ENCODE peak calls at places on chromosomes 12 and 14, in four cellular contexts. One of them, this sample, is unnamed.

GRCh38 chr12:89760783-89761182 is 52.1 kb upstream of the ATP2B1 start:
- DNase-seq in GM12878: no peak
- DNase-seq in HEK293T: no peak
- DNase-seq in K562: no peak
- DNase-seq in this sample: no peak

GRCh38 chr14:26872510-26872909 is 274.7 kb upstream of the NOVA1 start:
- DNase-seq in K562: peak
- DNase-seq in HEK293T: no peak
- DNase-seq in GM12878: no peak
- DNase-seq in this sample: no peak

GRCh38 chr14:103279129-103280025 is 54.7 kb upstream of the EIF5 start:
- DNase-seq in HEK293T: no peak
- DNase-seq in K562: no peak
- DNase-seq in GM12878: no peak
- DNase-seq in this sample: no peak

GRCh38 chr14:25833341-25834121 is 764.3 kb downstream of the NOVA1 start:
- DNase-seq in GM12878: no peak
- DNase-seq in HEK293T: peak
- DNase-seq in K562: peak
- DNase-seq in this sample: peak

GRCh38 chr14:103385994-103386491 is 828 bp downstream of the MARK3 start:
- DNase-seq in HEK293T: no peak
- DNase-seq in K562: peak
- DNase-seq in GM12878: no peak
- DNase-seq in this sample: no peak

GRCh38 chr12:86838709-86839108 is 582.5 kb upstream of the MGAT4C start:
- DNase-seq in HEK293T: no peak
- DNase-seq in GM12878: no peak
- DNase-seq in K562: no peak
- DNase-seq in this sample: no peak

GRCh38 chr14:87615822-87616679 is 376.9 kb downstream of the GALC start:
- DNase-seq in K562: peak
- DNase-seq in GM12878: no peak
- DNase-seq in HEK293T: peak
- DNase-seq in this sample: peak

GRCh38 chr12:470133-470532 is 10.4 kb downstream of the B4GALNT3 start:
- DNase-seq in K562: no peak
- DNase-seq in GM12878: no peak
- DNase-seq in HEK293T: no peak
- DNase-seq in this sample: no peak

GRCh38 chr12:105724651-105725050 is 394.2 kb downstream of the C12orf75 start:
- DNase-seq in HEK293T: no peak
- DNase-seq in K562: no peak
- DNase-seq in GM12878: no peak
- DNase-seq in this sample: no peak

GRCh38 chr12:49367381-49368239 is at the start of gene SPATS2:
- DNase-seq in HEK293T: no peak
- DNase-seq in K562: no peak
- DNase-seq in GM12878: no peak
- DNase-seq in this sample: no peak

GRCh38 chr12:1544991-1545700 is 49.2 kb downstream of the FBXL14 start:
- DNase-seq in GM12878: no peak
- DNase-seq in HEK293T: no peak
- DNase-seq in K562: no peak
- DNase-seq in this sample: peak

GRCh38 chr14:101506211-101506920 is 54.9 kb upstream of the DIO3 start:
- DNase-seq in K562: no peak
- DNase-seq in GM12878: no peak
- DNase-seq in HEK293T: no peak
- DNase-seq in this sample: no peak

GRCh38 chr14:37585101-37585479 is 10.0 kb downstream of the FOXA1 start:
- DNase-seq in K562: no peak
- DNase-seq in GM12878: no peak
- DNase-seq in HEK293T: no peak
- DNase-seq in this sample: no peak

GRCh38 chr14:21749306-21749868 is 75.8 kb upstream of the OR4E1 start:
- DNase-seq in HEK293T: no peak
- DNase-seq in GM12878: no peak
- DNase-seq in K562: no peak
- DNase-seq in this sample: no peak

GRCh38 chr14:89283327-89284060 is 133.5 kb downstream of the FOXN3 start:
- DNase-seq in GM12878: no peak
- DNase-seq in HEK293T: no peak
- DNase-seq in K562: no peak
- DNase-seq in this sample: no peak

GRCh38 chr14:72291908-72292688 is 359.9 kb downstream of the RGS6 start:
- DNase-seq in K562: peak
- DNase-seq in HEK293T: peak
- DNase-seq in GM12878: peak
- DNase-seq in this sample: peak

GRCh38 chr12:12029653-12030052 is 41.1 kb upstream of the BCL2L14 start:
- DNase-seq in K562: no peak
- DNase-seq in GM12878: no peak
- DNase-seq in HEK293T: no peak
- DNase-seq in this sample: no peak

GRCh38 chr12:95553202-95553943 is 2.1 kb upstream of the USP44 start:
- DNase-seq in HEK293T: no peak
- DNase-seq in GM12878: no peak
- DNase-seq in K562: no peak
- DNase-seq in this sample: no peak

GRCh38 chr14:23076785-23077408 is 18.0 kb downstream of the ACIN1 start:
- DNase-seq in GM12878: no peak
- DNase-seq in K562: peak
- DNase-seq in HEK293T: peak
- DNase-seq in this sample: peak

GRCh38 chr14:60734465-60735242 is at the start of gene MNAT1:
- DNase-seq in K562: peak
- DNase-seq in HEK293T: peak
- DNase-seq in GM12878: peak
- DNase-seq in this sample: peak

GRCh38 chr12:43964966-43965365 is 129.1 kb downstream of the TMEM117 start:
- DNase-seq in HEK293T: no peak
- DNase-seq in GM12878: no peak
- DNase-seq in K562: no peak
- DNase-seq in this sample: peak

GRCh38 chr14:90654831-90655276 is 161.4 kb downstream of the TTC7B start:
- DNase-seq in GM12878: no peak
- DNase-seq in HEK293T: no peak
- DNase-seq in K562: no peak
- DNase-seq in this sample: peak

GRCh38 chr14:69779088-69779487 is 12.1 kb downstream of the SRSF5 start:
- DNase-seq in GM12878: no peak
- DNase-seq in K562: no peak
- DNase-seq in HEK293T: no peak
- DNase-seq in this sample: no peak

GRCh38 chr12:7872565-7873304 is at the start of gene SLC2A14:
- DNase-seq in HEK293T: no peak
- DNase-seq in GM12878: no peak
- DNase-seq in K562: peak
- DNase-seq in this sample: no peak

GRCh38 chr12:28239918-28240317 is 49.7 kb downstream of the CCDC91 start:
- DNase-seq in GM12878: no peak
- DNase-seq in K562: no peak
- DNase-seq in HEK293T: no peak
- DNase-seq in this sample: no peak

GRCh38 chr12:51631591-51631990 is 40.6 kb downstream of the SCN8A start:
- DNase-seq in K562: peak
- DNase-seq in HEK293T: no peak
- DNase-seq in GM12878: no peak
- DNase-seq in this sample: no peak

GRCh38 chr14:22513066-22513812 is 75.8 kb downstream of the DAD1 start:
- DNase-seq in HEK293T: no peak
- DNase-seq in K562: no peak
- DNase-seq in GM12878: no peak
- DNase-seq in this sample: no peak

GRCh38 chr12:42641231-42641630 is 51.7 kb upstream of the PRICKLE1 start:
- DNase-seq in GM12878: no peak
- DNase-seq in K562: no peak
- DNase-seq in HEK293T: no peak
- DNase-seq in this sample: no peak

GRCh38 chr14:23259412-23259811 is 21.7 kb downstream of the RNF212B start:
- DNase-seq in HEK293T: no peak
- DNase-seq in GM12878: no peak
- DNase-seq in K562: no peak
- DNase-seq in this sample: no peak

GRCh38 chr14:90398315-90398811 is 1.5 kb downstream of the CALM1 start:
- DNase-seq in GM12878: no peak
- DNase-seq in K562: peak
- DNase-seq in HEK293T: peak
- DNase-seq in this sample: no peak

GRCh38 chr14:63901434-63902085 is 48.8 kb downstream of the SYNE2 start:
- DNase-seq in HEK293T: no peak
- DNase-seq in GM12878: no peak
- DNase-seq in K562: no peak
- DNase-seq in this sample: no peak

GRCh38 chr12:12800406-12801180 is 12.6 kb upstream of the DDX47 start:
- DNase-seq in GM12878: no peak
- DNase-seq in K562: peak
- DNase-seq in HEK293T: no peak
- DNase-seq in this sample: no peak

GRCh38 chr14:51620036-51620435 is 31.7 kb upstream of the FRMD6 start:
- DNase-seq in HEK293T: no peak
- DNase-seq in K562: no peak
- DNase-seq in GM12878: no peak
- DNase-seq in this sample: no peak

GRCh38 chr12:116639765-116640164 is 80.6 kb downstream of the MAP1LC3B2 start:
- DNase-seq in HEK293T: no peak
- DNase-seq in GM12878: no peak
- DNase-seq in K562: no peak
- DNase-seq in this sample: no peak

GRCh38 chr12:121652767-121653497 is 16.5 kb downstream of the MORN3 start:
- DNase-seq in K562: no peak
- DNase-seq in HEK293T: no peak
- DNase-seq in GM12878: no peak
- DNase-seq in this sample: peak

GRCh38 chr12:121653999-121654398 is 15.5 kb downstream of the MORN3 start:
- DNase-seq in GM12878: no peak
- DNase-seq in K562: peak
- DNase-seq in HEK293T: peak
- DNase-seq in this sample: no peak

GRCh38 chr12:121656122-121656521 is 13.3 kb downstream of the MORN3 start:
- DNase-seq in HEK293T: no peak
- DNase-seq in K562: no peak
- DNase-seq in GM12878: no peak
- DNase-seq in this sample: no peak

GRCh38 chr12:121657305-121658008 is 12.0 kb downstream of the MORN3 start:
- DNase-seq in GM12878: no peak
- DNase-seq in K562: peak
- DNase-seq in HEK293T: no peak
- DNase-seq in this sample: no peak
- TF ChIP-seq TARDBP in GM12878: no peak
- TF ChIP-seq TARDBP in K562: no peak
- TF ChIP-seq TARDBP in HEK293T: no peak
- TF ChIP-seq TARDBP in this sample: no peak

GRCh38 chr12:82801951-82802610 is 115.4 kb downstream of the TMTC2 start:
- DNase-seq in K562: no peak
- DNase-seq in HEK293T: no peak
- DNase-seq in GM12878: no peak
- DNase-seq in this sample: no peak

GRCh38 chr12:82804601-82805000 is 117.9 kb downstream of the TMTC2 start:
- DNase-seq in HEK293T: no peak
- DNase-seq in K562: no peak
- DNase-seq in GM12878: no peak
- DNase-seq in this sample: no peak

GRCh38 chr12:82803201-82803600 is 116.5 kb downstream of the TMTC2 start:
- DNase-seq in HEK293T: no peak
- DNase-seq in GM12878: no peak
- DNase-seq in K562: no peak
- DNase-seq in this sample: no peak

GRCh38 chr12:82797480-82797879 is 110.8 kb downstream of the TMTC2 start:
- DNase-seq in K562: no peak
- DNase-seq in HEK293T: no peak
- DNase-seq in GM12878: no peak
- DNase-seq in this sample: no peak

GRCh38 chr12:82800185-82800584 is 113.5 kb downstream of the TMTC2 start:
- DNase-seq in GM12878: no peak
- DNase-seq in HEK293T: no peak
- DNase-seq in K562: no peak
- DNase-seq in this sample: no peak
- TF ChIP-seq TARDBP in GM12878: no peak
- TF ChIP-seq TARDBP in HEK293T: no peak
- TF ChIP-seq TARDBP in K562: no peak
- TF ChIP-seq TARDBP in this sample: no peak

GRCh38 chr12:93777249-93777648 is 100.1 kb downstream of the CRADD start:
- DNase-seq in GM12878: no peak
- DNase-seq in HEK293T: no peak
- DNase-seq in K562: no peak
- DNase-seq in this sample: no peak
- TF ChIP-seq TARDBP in GM12878: no peak
- TF ChIP-seq TARDBP in HEK293T: no peak
- TF ChIP-seq TARDBP in K562: no peak
- TF ChIP-seq TARDBP in this sample: no peak

GRCh38 chr14:64983439-64984310 is 3.0 kb upstream of the FNTB start:
- DNase-seq in K562: peak
- DNase-seq in GM12878: no peak
- DNase-seq in HEK293T: peak
- DNase-seq in this sample: peak
- TF ChIP-seq TARDBP in K562: no peak
- TF ChIP-seq TARDBP in GM12878: no peak
- TF ChIP-seq TARDBP in HEK293T: no peak
- TF ChIP-seq TARDBP in this sample: no peak

GRCh38 chr12:127145929-127146789 is 1120.8 kb upstream of the TMEM132C start:
- DNase-seq in GM12878: no peak
- DNase-seq in K562: peak
- DNase-seq in HEK293T: no peak
- DNase-seq in this sample: no peak
- TF ChIP-seq TARDBP in GM12878: no peak
- TF ChIP-seq TARDBP in K562: no peak
- TF ChIP-seq TARDBP in HEK293T: no peak
- TF ChIP-seq TARDBP in this sample: no peak

GRCh38 chr12:132702640-132703039 is 8.0 kb upstream of the PGAM5 start:
- DNase-seq in GM12878: no peak
- DNase-seq in HEK293T: no peak
- DNase-seq in K562: no peak
- DNase-seq in this sample: no peak
- TF ChIP-seq TARDBP in GM12878: no peak
- TF ChIP-seq TARDBP in HEK293T: no peak
- TF ChIP-seq TARDBP in K562: no peak
- TF ChIP-seq TARDBP in this sample: no peak

This sample was measured in HepG2.